ENCODE peak calls at places on chromosome 13, in eight cellular contexts. One of them, this sample, is unnamed.

GRCh38 chr13:103354189-103354588 is 288.0 kb upstream of the SLC10A2 start:
- DNase-seq in ELR: no peak
- DNase-seq in HAP-1: no peak
- DNase-seq in tibial nerve: no peak
- DNase-seq in anterior cingulate cortex: no peak
- DNase-seq in AG08395: no peak
- DNase-seq in Right ventricle myocardium superior: no peak
- DNase-seq in type B pancreatic cell: no peak
- DNase-seq in this sample: no peak

GRCh38 chr13:109795021-109795420 is 8.6 kb upstream of the IRS2 start:
- DNase-seq in AG08395: no peak
- DNase-seq in tibial nerve: no peak
- DNase-seq in type B pancreatic cell: no peak
- DNase-seq in HAP-1: no peak
- DNase-seq in Right ventricle myocardium superior: no peak
- DNase-seq in ELR: no peak
- DNase-seq in anterior cingulate cortex: no peak
- DNase-seq in this sample: no peak

GRCh38 chr13:33556828-33557227 is 261.1 kb upstream of the RFC3 start:
- DNase-seq in ELR: no peak
- DNase-seq in AG08395: no peak
- DNase-seq in type B pancreatic cell: no peak
- DNase-seq in tibial nerve: no peak
- DNase-seq in HAP-1: no peak
- DNase-seq in Right ventricle myocardium superior: no peak
- DNase-seq in anterior cingulate cortex: no peak
- DNase-seq in this sample: no peak

GRCh38 chr13:112730157-112730671 is 40.4 kb downstream of the ATP11A start:
- DNase-seq in AG08395: no peak
- DNase-seq in Right ventricle myocardium superior: peak; percentile 64
- DNase-seq in anterior cingulate cortex: no peak
- DNase-seq in ELR: no peak
- DNase-seq in type B pancreatic cell: no peak
- DNase-seq in HAP-1: no peak
- DNase-seq in tibial nerve: no peak
- DNase-seq in this sample: no peak

GRCh38 chr13:39510296-39510695 is 92.7 kb downstream of the LHFPL6 start:
- DNase-seq in AG08395: no peak
- DNase-seq in anterior cingulate cortex: no peak
- DNase-seq in HAP-1: no peak
- DNase-seq in ELR: no peak
- DNase-seq in Right ventricle myocardium superior: no peak
- DNase-seq in type B pancreatic cell: no peak
- DNase-seq in tibial nerve: no peak
- DNase-seq in this sample: no peak

GRCh38 chr13:29754486-29754806 is 96.0 kb downstream of the UBL3 start:
- DNase-seq in tibial nerve: no peak
- DNase-seq in anterior cingulate cortex: no peak
- DNase-seq in HAP-1: peak; percentile 30
- DNase-seq in type B pancreatic cell: no peak
- DNase-seq in Right ventricle myocardium superior: no peak
- DNase-seq in AG08395: peak; percentile 19
- DNase-seq in ELR: peak; percentile 39
- DNase-seq in this sample: no peak

GRCh38 chr13:28136916-28137315 is 1.4 kb upstream of the PAN3 start:
- DNase-seq in Right ventricle myocardium superior: no peak
- DNase-seq in tibial nerve: no peak
- DNase-seq in HAP-1: no peak
- DNase-seq in anterior cingulate cortex: no peak
- DNase-seq in ELR: no peak
- DNase-seq in type B pancreatic cell: no peak
- DNase-seq in AG08395: no peak
- DNase-seq in this sample: no peak

GRCh38 chr13:44397766-44398223 is 24.2 kb downstream of the SERP2 start:
- DNase-seq in HAP-1: no peak
- DNase-seq in anterior cingulate cortex: no peak
- DNase-seq in tibial nerve: no peak
- DNase-seq in AG08395: peak; percentile 35
- DNase-seq in Right ventricle myocardium superior: no peak
- DNase-seq in ELR: no peak
- DNase-seq in type B pancreatic cell: no peak
- DNase-seq in this sample: no peak

GRCh38 chr13:98171806-98172569 is 5.1 kb downstream of the RNF113B start:
- DNase-seq in AG08395: peak; percentile 77
- DNase-seq in anterior cingulate cortex: no peak
- DNase-seq in Right ventricle myocardium superior: peak; percentile 73
- DNase-seq in ELR: peak; percentile 53
- DNase-seq in HAP-1: no peak
- DNase-seq in type B pancreatic cell: no peak
- DNase-seq in tibial nerve: peak; percentile 26
- DNase-seq in this sample: no peak

GRCh38 chr13:19862511-19863313 is 737 bp downstream of the ZMYM5 start:
- DNase-seq in Right ventricle myocardium superior: no peak
- DNase-seq in anterior cingulate cortex: no peak
- DNase-seq in tibial nerve: peak; percentile 24
- DNase-seq in AG08395: peak; percentile 12
- DNase-seq in HAP-1: no peak
- DNase-seq in type B pancreatic cell: no peak
- DNase-seq in ELR: peak; percentile 50
- DNase-seq in this sample: peak; percentile 35

GRCh38 chr13:51148952-51149573 is 38.0 kb upstream of the C13orf42 start:
- DNase-seq in AG08395: peak; percentile 64
- DNase-seq in tibial nerve: peak; percentile 60
- DNase-seq in HAP-1: peak; percentile 59
- DNase-seq in type B pancreatic cell: peak; percentile 57
- DNase-seq in anterior cingulate cortex: peak; percentile 30
- DNase-seq in ELR: peak; percentile 53
- DNase-seq in Right ventricle myocardium superior: no peak
- DNase-seq in this sample: peak; percentile 11

GRCh38 chr13:98541701-98542203 is 35.2 kb downstream of the STK24 start:
- DNase-seq in AG08395: peak; percentile 35
- DNase-seq in ELR: peak; percentile 54
- DNase-seq in type B pancreatic cell: no peak
- DNase-seq in Right ventricle myocardium superior: no peak
- DNase-seq in tibial nerve: no peak
- DNase-seq in anterior cingulate cortex: no peak
- DNase-seq in HAP-1: no peak
- DNase-seq in this sample: no peak

GRCh38 chr13:46202956-46203355 is 8.8 kb upstream of the LRRC63 start:
- DNase-seq in Right ventricle myocardium superior: no peak
- DNase-seq in tibial nerve: no peak
- DNase-seq in AG08395: no peak
- DNase-seq in type B pancreatic cell: no peak
- DNase-seq in HAP-1: no peak
- DNase-seq in anterior cingulate cortex: no peak
- DNase-seq in ELR: no peak
- DNase-seq in this sample: no peak

GRCh38 chr13:42002066-42002465 is 41.2 kb upstream of the VWA8 start:
- DNase-seq in ELR: no peak
- DNase-seq in HAP-1: no peak
- DNase-seq in AG08395: no peak
- DNase-seq in Right ventricle myocardium superior: no peak
- DNase-seq in tibial nerve: no peak
- DNase-seq in type B pancreatic cell: no peak
- DNase-seq in anterior cingulate cortex: no peak
- DNase-seq in this sample: no peak

GRCh38 chr13:103040006-103040405 is 26.2 kb downstream of the SLC10A2 start:
- DNase-seq in type B pancreatic cell: no peak
- DNase-seq in Right ventricle myocardium superior: no peak
- DNase-seq in HAP-1: no peak
- DNase-seq in tibial nerve: no peak
- DNase-seq in ELR: no peak
- DNase-seq in AG08395: no peak
- DNase-seq in anterior cingulate cortex: no peak
- DNase-seq in this sample: no peak

GRCh38 chr13:66673401-66673800 is 556.7 kb downstream of the PCDH9 start:
- DNase-seq in tibial nerve: no peak
- DNase-seq in AG08395: peak; percentile 69
- DNase-seq in ELR: peak; percentile 58
- DNase-seq in type B pancreatic cell: no peak
- DNase-seq in HAP-1: no peak
- DNase-seq in Right ventricle myocardium superior: no peak
- DNase-seq in anterior cingulate cortex: no peak
- DNase-seq in this sample: no peak

GRCh38 chr13:57030671-57031070 is 110.0 kb upstream of the PRR20A start:
- DNase-seq in Right ventricle myocardium superior: peak; percentile 22
- DNase-seq in tibial nerve: no peak
- DNase-seq in ELR: no peak
- DNase-seq in AG08395: no peak
- DNase-seq in anterior cingulate cortex: no peak
- DNase-seq in HAP-1: peak; percentile 60
- DNase-seq in type B pancreatic cell: no peak
- DNase-seq in this sample: no peak

GRCh38 chr13:99053636-99054233 is 75.9 kb upstream of the DOCK9 start:
- DNase-seq in type B pancreatic cell: no peak
- DNase-seq in AG08395: no peak
- DNase-seq in tibial nerve: no peak
- DNase-seq in Right ventricle myocardium superior: no peak
- DNase-seq in ELR: no peak
- DNase-seq in HAP-1: no peak
- DNase-seq in anterior cingulate cortex: no peak
- DNase-seq in this sample: no peak

GRCh38 chr13:111664696-111665095 is 344.3 kb downstream of the TEX29 start:
- DNase-seq in ELR: no peak
- DNase-seq in tibial nerve: no peak
- DNase-seq in AG08395: no peak
- DNase-seq in anterior cingulate cortex: no peak
- DNase-seq in Right ventricle myocardium superior: no peak
- DNase-seq in type B pancreatic cell: peak; percentile 43
- DNase-seq in HAP-1: no peak
- DNase-seq in this sample: no peak

GRCh38 chr13:99467764-99468163 is 33.5 kb upstream of the TM9SF2 start:
- DNase-seq in anterior cingulate cortex: no peak
- DNase-seq in HAP-1: no peak
- DNase-seq in Right ventricle myocardium superior: no peak
- DNase-seq in ELR: peak; percentile 60
- DNase-seq in AG08395: peak; percentile 59
- DNase-seq in tibial nerve: no peak
- DNase-seq in type B pancreatic cell: no peak
- DNase-seq in this sample: no peak

GRCh38 chr13:44455781-44456180 is 82.2 kb downstream of the SERP2 start:
- DNase-seq in type B pancreatic cell: no peak
- DNase-seq in Right ventricle myocardium superior: no peak
- DNase-seq in AG08395: no peak
- DNase-seq in anterior cingulate cortex: no peak
- DNase-seq in ELR: no peak
- DNase-seq in tibial nerve: no peak
- DNase-seq in HAP-1: no peak
- DNase-seq in this sample: no peak

GRCh38 chr13:97308735-97309429 is 86.7 kb downstream of the MBNL2 start:
- DNase-seq in Right ventricle myocardium superior: no peak
- DNase-seq in HAP-1: no peak
- DNase-seq in ELR: peak; percentile 77
- DNase-seq in anterior cingulate cortex: no peak
- DNase-seq in AG08395: no peak
- DNase-seq in tibial nerve: no peak
- DNase-seq in type B pancreatic cell: no peak
- DNase-seq in this sample: no peak

GRCh38 chr13:28022848-28023518 is 34.5 kb upstream of the URAD start:
- DNase-seq in HAP-1: peak; percentile 33
- DNase-seq in AG08395: peak; percentile 17
- DNase-seq in tibial nerve: no peak
- DNase-seq in Right ventricle myocardium superior: peak; percentile 48
- DNase-seq in ELR: no peak
- DNase-seq in type B pancreatic cell: no peak
- DNase-seq in anterior cingulate cortex: no peak
- DNase-seq in this sample: no peak

This sample was measured in transverse colon.